ENCODE peak calls at places on chromosomes 1 and 21, in four cellular contexts. G is CD8-positive, alpha-beta memory T cell; Z is SJCRH30; F is DMS 273 treated with DMSO at 0.1 percent for 48 hours. M is an unnamed sample.

GRCh38 chr1:98210064-98210463 is 289.2 kb upstream of the DPYD start:
- DNase-seq in G (no peak), Z (peak; percentile 37), F (no peak), M (no peak)

GRCh38 chr1:209999005-209999404 is 61.0 kb downstream of the SYT14 start:
- DNase-seq in G (no peak), Z (no peak), F (no peak), M (no peak)

GRCh38 chr21:42705746-42706374 is 52.4 kb downstream of the PDE9A start:
- DNase-seq in G (no peak), Z (no peak), F (no peak), M (no peak)

GRCh38 chr21:45011911-45012660 is 62.3 kb upstream of the ADARB1 start:
- DNase-seq in G (no peak), Z (peak; percentile 94), F (no peak), M (peak; percentile 62)

GRCh38 chr1:208541225-208541855 is 297.2 kb upstream of the PLXNA2 start:
- DNase-seq in G (no peak), Z (no peak), F (no peak), M (no peak)

GRCh38 chr1:230540416-230540815 is 101.9 kb upstream of the COG2 start:
- DNase-seq in G (no peak), Z (no peak), F (no peak), M (no peak)

GRCh38 chr1:239250353-239251035 is 135.9 kb upstream of the CHRM3 start:
- DNase-seq in G (no peak), Z (peak; percentile 5), F (no peak), M (no peak)

GRCh38 chr1:50181027-50181663 is 72.4 kb downstream of the ELAVL4 start:
- DNase-seq in G (no peak), Z (no peak), F (no peak), M (no peak)

GRCh38 chr21:17368748-17369363 is 144.0 kb upstream of the CXADR start:
- DNase-seq in G (no peak), Z (no peak), F (no peak), M (no peak)

M was measured in WTC11.